ENCODE peak calls at places on chromosome 18, in ten cellular contexts. S, L, O, R, X, I, C, W, E and T are unnamed samples.

GRCh38 chr18:7164610-7165009 is 47.0 kb upstream of the LAMA1 start:
- DNase-seq in S (peak; percentile 15), L (no peak), O (no peak), R (no peak), X (peak; percentile 12), I (no peak), C (no peak), W (no peak), E (no peak), T (no peak)

GRCh38 chr18:28961669-28962228 is 784.8 kb upstream of the CDH2 start:
- DNase-seq in S (peak; percentile 22), L (peak; percentile 5), O (no peak), R (no peak), X (peak; percentile 37), I (no peak), C (peak; percentile 6), W (no peak), E (peak; percentile 5), T (peak; percentile 12)

GRCh38 chr18:49734836-49735235 is 78.5 kb downstream of the ACAA2 start:
- DNase-seq in S (no peak), L (no peak), O (no peak), R (no peak), X (no peak), I (no peak), C (no peak), W (no peak), E (no peak), T (no peak)

GRCh38 chr18:12091742-12092141 is 1.9 kb upstream of the ANKRD62 start:
- DNase-seq in S (no peak), L (no peak), O (peak; percentile 76), R (no peak), X (no peak), I (no peak), C (no peak), W (no peak), E (no peak), T (no peak)

GRCh38 chr18:40072761-40073160 is 1882.3 kb upstream of the PIK3C3 start:
- DNase-seq in S (no peak), L (no peak), O (no peak), R (no peak), X (no peak), I (no peak), C (no peak), W (no peak), E (no peak), T (no peak)

GRCh38 chr18:77250926-77251729 is 1.5 kb downstream of the GALR1 start:
- DNase-seq in S (no peak), L (no peak), O (peak; percentile 76), R (no peak), X (no peak), I (no peak), C (no peak), W (no peak), E (no peak), T (no peak)

GRCh38 chr18:80173060-80173459 is 64.0 kb downstream of the ADNP2 start:
- DNase-seq in S (no peak), L (no peak), O (no peak), R (no peak), X (no peak), I (no peak), C (no peak), W (no peak), E (no peak), T (no peak)

GRCh38 chr18:79805211-79805862 is 7.6 kb downstream of the KCNG2 start:
- DNase-seq in S (no peak), L (no peak), O (no peak), R (no peak), X (no peak), I (no peak), C (no peak), W (no peak), E (no peak), T (no peak)

GRCh38 chr18:845152-845819 is 33.2 kb upstream of the YES1 start:
- DNase-seq in S (peak; percentile 63), L (peak; percentile 36), O (no peak), R (no peak), X (peak; percentile 17), I (no peak), C (no peak), W (peak; percentile 80), E (peak; percentile 34), T (no peak)

GRCh38 chr18:78144669-78145068 is 834.9 kb upstream of the SALL3 start:
- DNase-seq in S (no peak), L (no peak), O (peak; percentile 61), R (no peak), X (no peak), I (no peak), C (no peak), W (no peak), E (no peak), T (no peak)

GRCh38 chr18:63409301-63409700 is 13.0 kb downstream of the VPS4B start:
- DNase-seq in S (peak; percentile 63), L (peak; percentile 41), O (no peak), R (no peak), X (no peak), I (no peak), C (no peak), W (no peak), E (no peak), T (no peak)

GRCh38 chr18:48996901-48997463 is 46.2 kb upstream of the SMAD7 start:
- DNase-seq in S (peak; percentile 81), L (no peak), O (peak; percentile 50), R (no peak), X (peak; percentile 43), I (peak; percentile 28), C (no peak), W (peak; percentile 68), E (peak; percentile 94), T (peak; percentile 84)

GRCh38 chr18:26405190-26405781 is 143.1 kb downstream of the KCTD1 start:
- DNase-seq in S (peak; percentile 53), L (peak; percentile 32), O (no peak), R (no peak), X (peak; percentile 73), I (no peak), C (peak; percentile 16), W (peak; percentile 22), E (peak; percentile 12), T (no peak)

GRCh38 chr18:50644807-50645206 is 84.9 kb downstream of the MAPK4 start:
- DNase-seq in S (no peak), L (peak; percentile 22), O (no peak), R (no peak), X (peak; percentile 46), I (no peak), C (no peak), W (no peak), E (no peak), T (no peak)

GRCh38 chr18:27143580-27144287 is 41.4 kb downstream of the CHST9 start:
- DNase-seq in S (no peak), L (no peak), O (no peak), R (no peak), X (peak; percentile 56), I (no peak), C (no peak), W (no peak), E (no peak), T (no peak)

GRCh38 chr18:3186678-3187658 is 32.8 kb downstream of the MYOM1 start:
- DNase-seq in S (no peak), L (no peak), O (no peak), R (no peak), X (peak; percentile 13), I (no peak), C (no peak), W (no peak), E (no peak), T (no peak)

GRCh38 chr18:3593381-3593903 is 143.5 kb downstream of the TGIF1 start:
- DNase-seq in S (peak; percentile 87), L (peak; percentile 63), O (no peak), R (no peak), X (peak; percentile 62), I (no peak), C (no peak), W (no peak), E (peak; percentile 91), T (peak; percentile 71)

GRCh38 chr18:75088622-75089211 is 120.2 kb downstream of the PTGR3 start:
- DNase-seq in S (no peak), L (no peak), O (peak; percentile 69), R (no peak), X (no peak), I (no peak), C (no peak), W (no peak), E (no peak), T (no peak)

GRCh38 chr18:3061581-3062416 is 48.9 kb upstream of the LPIN2 start:
- DNase-seq in S (peak; percentile 25), L (no peak), O (no peak), R (no peak), X (no peak), I (peak; percentile 62), C (no peak), W (no peak), E (no peak), T (no peak)

GRCh38 chr18:58559427-58560186 is 69.3 kb downstream of the ALPK2 start:
- DNase-seq in S (peak; percentile 52), L (no peak), O (no peak), R (no peak), X (no peak), I (no peak), C (no peak), W (no peak), E (peak; percentile 32), T (no peak)

GRCh38 chr18:13577091-13577697 is 149.2 kb downstream of the FAM210A start:
- DNase-seq in S (peak; percentile 7), L (no peak), O (no peak), R (no peak), X (no peak), I (no peak), C (no peak), W (no peak), E (peak; percentile 41), T (no peak)

GRCh38 chr18:29457316-29457715 is 1280.4 kb upstream of the CDH2 start:
- DNase-seq in S (no peak), L (peak; percentile 0), O (no peak), R (no peak), X (peak; percentile 1), I (no peak), C (no peak), W (no peak), E (no peak), T (no peak)

GRCh38 chr18:13245481-13246000 is 27.0 kb downstream of the LDLRAD4 start:
- DNase-seq in S (no peak), L (no peak), O (no peak), R (peak; percentile 25), X (no peak), I (no peak), C (no peak), W (no peak), E (no peak), T (no peak)

GRCh38 chr18:22691988-22692710 is 241.0 kb upstream of the RBBP8 start:
- DNase-seq in S (peak; percentile 95), L (no peak), O (no peak), R (no peak), X (no peak), I (no peak), C (no peak), W (peak; percentile 88), E (peak; percentile 95), T (peak; percentile 63)

GRCh38 chr18:5059540-5060032 is 137.5 kb downstream of the AKAIN1 start:
- DNase-seq in S (no peak), L (no peak), O (no peak), R (no peak), X (no peak), I (no peak), C (no peak), W (no peak), E (no peak), T (no peak)

GRCh38 chr18:36372902-36373301 is 75.4 kb downstream of the FHOD3 start:
- DNase-seq in S (peak; percentile 85), L (peak; percentile 11), O (no peak), R (no peak), X (peak; percentile 67), I (no peak), C (no peak), W (peak; percentile 75), E (peak; percentile 84), T (no peak)

GRCh38 chr18:48888681-48889080 is 62.1 kb downstream of the SMAD7 start:
- DNase-seq in S (no peak), L (no peak), O (no peak), R (no peak), X (no peak), I (no peak), C (no peak), W (no peak), E (no peak), T (no peak)

GRCh38 chr18:55088000-55088401 is 128.7 kb upstream of the CCDC68 start:
- DNase-seq in S (no peak), L (no peak), O (no peak), R (no peak), X (no peak), I (no peak), C (no peak), W (no peak), E (no peak), T (no peak)